ENCODE peak calls at places on chromosomes 6 and 20, in eight cellular contexts. One of them, this sample, is unnamed.

GRCh38 chr20:41664584-41664983 is 46.4 kb upstream of the CHD6 start:
- DNase-seq in heart left ventricle: no peak
- DNase-seq in Panc1: no peak
- DNase-seq in fibroblast of lung: peak; percentile 11
- DNase-seq in H9: no peak
- DNase-seq in cardiac muscle cell: no peak
- DNase-seq in keratinocyte: no peak
- DNase-seq in GM12878: peak; percentile 59
- DNase-seq in this sample: no peak

GRCh38 chr6:117655380-117655779 is 19.9 kb upstream of the NUS1 start:
- DNase-seq in heart left ventricle: no peak
- DNase-seq in Panc1: no peak
- DNase-seq in fibroblast of lung: no peak
- DNase-seq in H9: no peak
- DNase-seq in cardiac muscle cell: no peak
- DNase-seq in keratinocyte: no peak
- DNase-seq in GM12878: no peak
- DNase-seq in this sample: no peak

GRCh38 chr20:22226849-22227248 is 357.5 kb downstream of the FOXA2 start:
- DNase-seq in heart left ventricle: no peak
- DNase-seq in Panc1: no peak
- DNase-seq in fibroblast of lung: no peak
- DNase-seq in H9: no peak
- DNase-seq in cardiac muscle cell: no peak
- DNase-seq in keratinocyte: no peak
- DNase-seq in GM12878: peak; percentile 47
- DNase-seq in this sample: no peak

GRCh38 chr6:14664112-14664592 is 546.6 kb downstream of the CD83 start:
- DNase-seq in heart left ventricle: no peak
- DNase-seq in Panc1: no peak
- DNase-seq in fibroblast of lung: no peak
- DNase-seq in H9: no peak
- DNase-seq in cardiac muscle cell: no peak
- DNase-seq in keratinocyte: no peak
- DNase-seq in GM12878: no peak
- DNase-seq in this sample: no peak

GRCh38 chr6:6320901-6321300 is 439 bp upstream of the F13A1 start:
- DNase-seq in heart left ventricle: no peak
- DNase-seq in Panc1: peak; percentile 13
- DNase-seq in fibroblast of lung: no peak
- DNase-seq in H9: peak; percentile 34
- DNase-seq in cardiac muscle cell: no peak
- DNase-seq in keratinocyte: no peak
- DNase-seq in GM12878: no peak
- DNase-seq in this sample: no peak

GRCh38 chr6:169096326-169096882 is 157.2 kb downstream of the THBS2 start:
- DNase-seq in heart left ventricle: no peak
- DNase-seq in Panc1: no peak
- DNase-seq in fibroblast of lung: no peak
- DNase-seq in H9: no peak
- DNase-seq in cardiac muscle cell: no peak
- DNase-seq in keratinocyte: no peak
- DNase-seq in GM12878: no peak
- DNase-seq in this sample: no peak

GRCh38 chr6:36126121-36126520 is 4.2 kb upstream of the MAPK13 start:
- DNase-seq in heart left ventricle: no peak
- DNase-seq in Panc1: no peak
- DNase-seq in fibroblast of lung: no peak
- DNase-seq in H9: no peak
- DNase-seq in cardiac muscle cell: no peak
- DNase-seq in keratinocyte: no peak
- DNase-seq in GM12878: no peak
- DNase-seq in this sample: no peak

GRCh38 chr6:161211380-161212035 is 62.4 kb downstream of the AGPAT4 start:
- DNase-seq in heart left ventricle: no peak
- DNase-seq in Panc1: no peak
- DNase-seq in fibroblast of lung: no peak
- DNase-seq in H9: no peak
- DNase-seq in cardiac muscle cell: no peak
- DNase-seq in keratinocyte: no peak
- DNase-seq in GM12878: no peak
- DNase-seq in this sample: no peak

GRCh38 chr6:166691199-166691598 is 64.1 kb upstream of the RPS6KA2 start:
- DNase-seq in heart left ventricle: peak; percentile 78
- DNase-seq in Panc1: peak; percentile 25
- DNase-seq in fibroblast of lung: peak; percentile 20
- DNase-seq in H9: no peak
- DNase-seq in cardiac muscle cell: peak; percentile 84
- DNase-seq in keratinocyte: peak; percentile 72
- DNase-seq in GM12878: no peak
- DNase-seq in this sample: no peak

GRCh38 chr20:64242797-64243475 is 12.6 kb upstream of the PCMTD2 start:
- DNase-seq in heart left ventricle: no peak
- DNase-seq in Panc1: no peak
- DNase-seq in fibroblast of lung: no peak
- DNase-seq in H9: no peak
- DNase-seq in cardiac muscle cell: no peak
- DNase-seq in keratinocyte: no peak
- DNase-seq in GM12878: no peak
- DNase-seq in this sample: no peak

GRCh38 chr20:3766832-3767433 is 620 bp downstream of the ADISSP start:
- DNase-seq in heart left ventricle: no peak
- DNase-seq in Panc1: no peak
- DNase-seq in fibroblast of lung: no peak
- DNase-seq in H9: no peak
- DNase-seq in cardiac muscle cell: peak; percentile 17
- DNase-seq in keratinocyte: no peak
- DNase-seq in GM12878: no peak
- DNase-seq in this sample: no peak

GRCh38 chr6:56593801-56594318 is 48.8 kb downstream of the DST start:
- DNase-seq in heart left ventricle: no peak
- DNase-seq in Panc1: no peak
- DNase-seq in fibroblast of lung: peak; percentile 25
- DNase-seq in H9: no peak
- DNase-seq in cardiac muscle cell: no peak
- DNase-seq in keratinocyte: no peak
- DNase-seq in GM12878: peak; percentile 93
- DNase-seq in this sample: no peak

GRCh38 chr6:97292671-97293070 is 9.7 kb upstream of the MMS22L start:
- DNase-seq in heart left ventricle: no peak
- DNase-seq in Panc1: no peak
- DNase-seq in fibroblast of lung: peak; percentile 76
- DNase-seq in H9: no peak
- DNase-seq in cardiac muscle cell: no peak
- DNase-seq in keratinocyte: no peak
- DNase-seq in GM12878: no peak
- DNase-seq in this sample: no peak
- H3K27ac ChIP-seq in heart left ventricle: no peak overlapping the region
- H3K27ac ChIP-seq in Panc1: no peak overlapping the region
- H3K27ac ChIP-seq in fibroblast of lung: no peak overlapping the region
- H3K27ac ChIP-seq in H9: no peak overlapping the region
- H3K27ac ChIP-seq in cardiac muscle cell: no peak overlapping the region
- H3K27ac ChIP-seq in keratinocyte: no peak overlapping the region
- H3K27ac ChIP-seq in GM12878: no peak overlapping the region
- H3K27ac ChIP-seq in this sample: no peak overlapping the region

GRCh38 chr6:84081222-84081621 is 47.6 kb downstream of the MRAP2 start:
- DNase-seq in heart left ventricle: no peak
- DNase-seq in Panc1: no peak
- DNase-seq in fibroblast of lung: no peak
- DNase-seq in H9: no peak
- DNase-seq in cardiac muscle cell: no peak
- DNase-seq in keratinocyte: no peak
- DNase-seq in GM12878: no peak
- DNase-seq in this sample: no peak

GRCh38 chr6:84089552-84089951 is 56.0 kb downstream of the MRAP2 start:
- DNase-seq in heart left ventricle: no peak
- DNase-seq in Panc1: no peak
- DNase-seq in fibroblast of lung: no peak
- DNase-seq in H9: no peak
- DNase-seq in cardiac muscle cell: no peak
- DNase-seq in keratinocyte: no peak
- DNase-seq in GM12878: no peak
- DNase-seq in this sample: no peak

GRCh38 chr6:84082693-84083265 is 49.2 kb downstream of the MRAP2 start:
- DNase-seq in heart left ventricle: no peak
- DNase-seq in Panc1: no peak
- DNase-seq in fibroblast of lung: peak; percentile 5
- DNase-seq in H9: no peak
- DNase-seq in cardiac muscle cell: peak; percentile 22
- DNase-seq in keratinocyte: no peak
- DNase-seq in GM12878: no peak
- DNase-seq in this sample: no peak

GRCh38 chr6:84089081-84089480 is 55.5 kb downstream of the MRAP2 start:
- DNase-seq in heart left ventricle: no peak
- DNase-seq in Panc1: no peak
- DNase-seq in fibroblast of lung: no peak
- DNase-seq in H9: no peak
- DNase-seq in cardiac muscle cell: no peak
- DNase-seq in keratinocyte: no peak
- DNase-seq in GM12878: no peak
- DNase-seq in this sample: no peak

GRCh38 chr6:84086545-84087429 is 53.2 kb downstream of the MRAP2 start:
- DNase-seq in heart left ventricle: no peak
- DNase-seq in Panc1: no peak
- DNase-seq in fibroblast of lung: no peak
- DNase-seq in H9: no peak
- DNase-seq in cardiac muscle cell: no peak
- DNase-seq in keratinocyte: no peak
- DNase-seq in GM12878: no peak
- DNase-seq in this sample: no peak
- H3K27ac ChIP-seq in heart left ventricle: no peak overlapping the region
- H3K27ac ChIP-seq in Panc1: no peak overlapping the region
- H3K27ac ChIP-seq in fibroblast of lung: no peak overlapping the region
- H3K27ac ChIP-seq in H9: no peak overlapping the region
- H3K27ac ChIP-seq in cardiac muscle cell: no peak overlapping the region
- H3K27ac ChIP-seq in keratinocyte: no peak overlapping the region
- H3K27ac ChIP-seq in GM12878: no peak overlapping the region
- H3K27ac ChIP-seq in this sample: no peak overlapping the region

GRCh38 chr6:170301184-170301583 is 5.4 kb upstream of the FAM120B start:
- DNase-seq in heart left ventricle: no peak
- DNase-seq in Panc1: no peak
- DNase-seq in fibroblast of lung: no peak
- DNase-seq in H9: no peak
- DNase-seq in cardiac muscle cell: no peak
- DNase-seq in keratinocyte: no peak
- DNase-seq in GM12878: no peak
- DNase-seq in this sample: no peak

GRCh38 chr6:170306324-170307079 is at the start of gene FAM120B:
- DNase-seq in heart left ventricle: peak; percentile 99
- DNase-seq in Panc1: peak; percentile 77
- DNase-seq in fibroblast of lung: peak; percentile 94
- DNase-seq in H9: peak; percentile 78
- DNase-seq in cardiac muscle cell: peak; percentile 95
- DNase-seq in keratinocyte: peak; percentile 64
- DNase-seq in GM12878: peak; percentile 72
- DNase-seq in this sample: peak; percentile 95

GRCh38 chr6:170307080-170307545 is 555 bp downstream of the FAM120B start:
- DNase-seq in heart left ventricle: no peak
- DNase-seq in Panc1: no peak
- DNase-seq in fibroblast of lung: no peak
- DNase-seq in H9: no peak
- DNase-seq in cardiac muscle cell: no peak
- DNase-seq in keratinocyte: no peak
- DNase-seq in GM12878: no peak
- DNase-seq in this sample: no peak

GRCh38 chr6:170308761-170309160 is 2.2 kb downstream of the FAM120B start:
- DNase-seq in heart left ventricle: no peak
- DNase-seq in Panc1: no peak
- DNase-seq in fibroblast of lung: no peak
- DNase-seq in H9: no peak
- DNase-seq in cardiac muscle cell: no peak
- DNase-seq in keratinocyte: no peak
- DNase-seq in GM12878: no peak
- DNase-seq in this sample: no peak

GRCh38 chr6:170305772-170306323 is 710 bp upstream of the FAM120B start:
- DNase-seq in heart left ventricle: no peak
- DNase-seq in Panc1: no peak
- DNase-seq in fibroblast of lung: no peak
- DNase-seq in H9: no peak
- DNase-seq in cardiac muscle cell: no peak
- DNase-seq in keratinocyte: no peak
- DNase-seq in GM12878: no peak
- DNase-seq in this sample: no peak
- H3K27ac ChIP-seq in heart left ventricle: peak overlapping the region; percentile 67
- H3K27ac ChIP-seq in Panc1: peak overlapping the region; percentile 84
- H3K27ac ChIP-seq in fibroblast of lung: peak overlapping the region; percentile 99
- H3K27ac ChIP-seq in H9: no peak overlapping the region
- H3K27ac ChIP-seq in cardiac muscle cell: peak overlapping the region; percentile 20
- H3K27ac ChIP-seq in keratinocyte: peak overlapping the region; percentile 75
- H3K27ac ChIP-seq in GM12878: no peak overlapping the region
- H3K27ac ChIP-seq in this sample: peak overlapping the region; percentile 47

GRCh38 chr20:24768977-24769675 is 179.9 kb upstream of the CST7 start:
- DNase-seq in heart left ventricle: no peak
- DNase-seq in Panc1: no peak
- DNase-seq in fibroblast of lung: no peak
- DNase-seq in H9: peak; percentile 16
- DNase-seq in cardiac muscle cell: no peak
- DNase-seq in keratinocyte: no peak
- DNase-seq in GM12878: no peak
- DNase-seq in this sample: no peak

GRCh38 chr20:24766826-24767622 is 182.0 kb upstream of the CST7 start:
- DNase-seq in heart left ventricle: no peak
- DNase-seq in Panc1: no peak
- DNase-seq in fibroblast of lung: no peak
- DNase-seq in H9: peak; percentile 12
- DNase-seq in cardiac muscle cell: no peak
- DNase-seq in keratinocyte: peak; percentile 28
- DNase-seq in GM12878: no peak
- DNase-seq in this sample: no peak

GRCh38 chr20:24766143-24766527 is 182.9 kb upstream of the CST7 start:
- DNase-seq in heart left ventricle: no peak
- DNase-seq in Panc1: no peak
- DNase-seq in fibroblast of lung: no peak
- DNase-seq in H9: no peak
- DNase-seq in cardiac muscle cell: no peak
- DNase-seq in keratinocyte: no peak
- DNase-seq in GM12878: no peak
- DNase-seq in this sample: no peak

GRCh38 chr20:24768226-24768625 is 180.8 kb upstream of the CST7 start:
- DNase-seq in heart left ventricle: no peak
- DNase-seq in Panc1: no peak
- DNase-seq in fibroblast of lung: no peak
- DNase-seq in H9: peak; percentile 21
- DNase-seq in cardiac muscle cell: peak; percentile 59
- DNase-seq in keratinocyte: no peak
- DNase-seq in GM12878: no peak
- DNase-seq in this sample: no peak

DNA sequence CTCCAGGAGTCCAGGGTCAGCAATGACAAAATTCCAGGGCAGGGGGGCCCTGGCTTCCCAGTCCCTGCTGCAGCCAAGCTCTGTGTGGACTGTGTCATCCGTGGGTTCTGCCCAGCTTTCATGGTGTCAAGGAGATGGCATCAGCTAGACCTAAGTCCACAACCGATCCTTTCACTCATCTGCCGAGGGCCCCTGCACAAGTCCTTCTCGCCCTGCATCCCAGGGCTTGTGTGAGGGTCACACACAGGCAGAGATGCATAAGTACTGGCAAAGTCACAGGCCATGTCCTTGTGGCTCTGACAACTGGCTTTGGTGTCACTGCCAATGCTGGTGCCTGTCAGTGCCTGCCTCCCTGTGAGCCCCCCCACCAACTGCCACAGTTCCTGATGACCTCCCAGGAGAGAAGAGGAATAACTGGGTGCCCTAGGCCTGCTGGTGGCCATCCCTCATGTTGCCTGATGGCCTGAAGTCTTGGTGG is 181.4 kb upstream of the CST7 start:
- DNase-seq in heart left ventricle: no peak
- DNase-seq in Panc1: no peak
- DNase-seq in fibroblast of lung: no peak
- DNase-seq in H9: peak; percentile 14
- DNase-seq in cardiac muscle cell: no peak
- DNase-seq in keratinocyte: no peak
- DNase-seq in GM12878: no peak
- DNase-seq in this sample: no peak
- H3K27ac ChIP-seq in heart left ventricle: no peak overlapping the region
- H3K27ac ChIP-seq in Panc1: no peak overlapping the region
- H3K27ac ChIP-seq in fibroblast of lung: no peak overlapping the region
- H3K27ac ChIP-seq in H9: no peak overlapping the region
- H3K27ac ChIP-seq in cardiac muscle cell: no peak overlapping the region
- H3K27ac ChIP-seq in keratinocyte: no peak overlapping the region
- H3K27ac ChIP-seq in GM12878: no peak overlapping the region
- H3K27ac ChIP-seq in this sample: no peak overlapping the region

This sample was measured in caudate nucleus.